ENCODE peak calls at places on chromosome 1, in seven cellular contexts. K, J, N, I, V, F and O are unnamed samples.

GRCh38 chr1:230231739-230232075 is 164.7 kb downstream of the GALNT2 start:
- DNase-seq in J (peak; percentile 84), N (peak; percentile 89), V (peak; percentile 87), K (no peak), I (peak; percentile 78), F (peak; percentile 68), O (no peak)

GRCh38 chr1:53294557-53294956 is 33.3 kb downstream of the LRP8 start:
- DNase-seq in N (no peak), K (peak; percentile 55), I (no peak), J (no peak), V (no peak), F (peak; percentile 84), O (no peak)

GRCh38 chr1:172559811-172560210 is 26.9 kb downstream of the SUCO start:
- DNase-seq in I (no peak), F (no peak), J (no peak), V (no peak), K (no peak), N (no peak), O (no peak)

GRCh38 chr1:29292344-29292743 is 56.0 kb downstream of the PTPRU start:
- DNase-seq in V (no peak), F (no peak), K (no peak), I (no peak), N (no peak), J (no peak), O (no peak)

GRCh38 chr1:74847720-74848119 is 114.8 kb downstream of the TYW3 start:
- DNase-seq in J (no peak), K (no peak), I (no peak), F (peak; percentile 10), V (no peak), N (no peak), O (no peak)

GRCh38 chr1:64490204-64490818 is 20.4 kb downstream of the CACHD1 start:
- DNase-seq in K (no peak), V (no peak), J (no peak), F (no peak), I (no peak), N (no peak), O (no peak)

GRCh38 chr1:38038836-38039235 is 7.8 kb downstream of the POU3F1 start:
- DNase-seq in J (no peak), F (peak; percentile 77), N (peak; percentile 40), K (peak; percentile 53), V (no peak), I (no peak), O (no peak)

GRCh38 chr1:245079021-245079609 is 75.7 kb upstream of the KIF26B start:
- DNase-seq in I (no peak), K (no peak), V (no peak), F (peak; percentile 52), N (no peak), J (no peak), O (no peak)

GRCh38 chr1:63624911-63625310 is 31.7 kb downstream of the PGM1 start:
- DNase-seq in K (no peak), N (no peak), I (no peak), F (peak; percentile 45), J (no peak), V (no peak), O (no peak)

GRCh38 chr1:203776636-203777035 is 11.7 kb downstream of the LAX1 start:
- DNase-seq in V (no peak), F (no peak), K (no peak), I (no peak), N (no peak), J (no peak), O (peak; percentile 22)

GRCh38 chr1:88549536-88549935 is 134.5 kb upstream of the PKN2 start:
- DNase-seq in N (no peak), I (no peak), V (no peak), F (peak; percentile 1), J (no peak), K (no peak), O (no peak)

GRCh38 chr1:5751833-5752714 is 240.2 kb downstream of the NPHP4 start:
- DNase-seq in K (no peak), F (no peak), V (no peak), N (no peak), I (no peak), J (no peak), O (peak; percentile 35)

GRCh38 chr1:51610637-51611036 is 6.3 kb upstream of the OSBPL9 start:
- DNase-seq in N (no peak), K (no peak), V (no peak), I (no peak), J (no peak), F (no peak), O (no peak)

GRCh38 chr1:240663160-240663879 is 51.4 kb upstream of the GREM2 start:
- DNase-seq in F (peak; percentile 94), K (no peak), V (no peak), J (no peak), N (no peak), I (no peak), O (no peak)

GRCh38 chr1:161122967-161123366 is 5.1 kb downstream of the NIT1 start:
- DNase-seq in J (no peak), F (no peak), N (peak; percentile 69), I (no peak), K (no peak), V (no peak), O (no peak)
- H3K4me1 ChIP-seq in J (peaks cover 16% of the 10 kb centered on the region), F (peaks cover 10% of the 10 kb centered on the region), N (peaks cover 38% of the 10 kb centered on the region), I (peaks cover 21% of the 10 kb centered on the region), K (peaks cover 7% of the 10 kb centered on the region), V (no peaks in the 10 kb centered on the region), O (peaks cover 17% of the 10 kb centered on the region)

DNA sequence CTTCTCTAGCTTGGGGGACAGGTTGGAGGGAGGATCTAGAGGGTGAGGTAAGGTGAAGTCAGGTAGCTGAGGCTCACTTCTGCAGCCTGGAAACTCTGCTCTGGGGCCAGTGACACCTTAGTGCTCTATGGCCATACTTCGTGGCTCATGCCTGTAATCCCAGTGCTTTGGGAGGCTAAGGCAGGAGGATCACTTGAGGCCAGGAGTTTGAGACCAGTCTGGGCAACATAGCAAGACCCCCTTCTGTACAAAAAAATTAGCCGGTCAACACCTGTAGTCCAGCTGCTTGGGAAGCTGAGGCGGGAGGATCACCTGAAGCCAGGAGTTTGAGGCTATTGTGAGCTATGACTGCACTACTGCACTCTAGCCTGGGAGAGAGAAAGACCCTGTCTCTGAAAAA is 5.8 kb downstream of the LMNA start:
- DNase-seq in J (no peak), N (no peak), I (no peak), V (no peak), F (no peak), K (no peak), O (no peak)
- H3K4me1 ChIP-seq in J (peaks cover 91% of the 10 kb centered on the region), N (peaks cover 85% of the 10 kb centered on the region), I (peaks cover 69% of the 10 kb centered on the region), V (peaks cover 56% of the 10 kb centered on the region), F (peaks cover 31% of the 10 kb centered on the region), K (peaks cover 41% of the 10 kb centered on the region), O (peaks cover 77% of the 10 kb centered on the region)

DNA sequence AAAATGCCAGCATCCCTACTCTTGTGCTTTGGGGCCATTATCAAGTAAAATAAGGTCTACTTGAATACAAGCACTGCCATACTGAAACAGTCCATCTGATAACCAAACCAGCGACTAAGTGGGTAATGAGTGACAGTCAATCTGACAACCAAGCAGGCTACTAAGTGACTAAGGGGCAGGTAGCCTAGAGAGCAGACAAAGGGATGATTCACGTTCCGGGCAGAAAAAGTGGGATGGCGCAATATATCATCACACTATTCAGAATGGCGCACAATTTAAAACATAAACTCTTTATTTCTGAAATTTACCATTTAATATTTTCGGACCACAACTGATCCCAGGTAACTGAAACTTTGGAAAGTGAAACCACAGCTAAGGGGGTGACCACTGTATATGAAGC is 17.7 kb downstream of the NGF start:
- DNase-seq in I (no peak), F (no peak), J (no peak), K (no peak), V (no peak), N (no peak), O (no peak)
- H3K4me1 ChIP-seq in I (no peaks in the 10 kb centered on the region), F (peaks cover 12% of the 10 kb centered on the region), J (peaks cover 5% of the 10 kb centered on the region), K (no peaks in the 10 kb centered on the region), V (no peaks in the 10 kb centered on the region), N (no peaks in the 10 kb centered on the region), O (no peaks in the 10 kb centered on the region)

GRCh38 chr1:59066231-59066630 is 230.7 kb upstream of the FGGY start:
- DNase-seq in F (no peak), I (no peak), J (no peak), V (no peak), N (no peak), K (no peak), O (no peak)
- H3K4me1 ChIP-seq in F (peaks cover 2% of the 10 kb centered on the region), I (peaks cover 4% of the 10 kb centered on the region), J (peaks cover 19% of the 10 kb centered on the region), V (no peaks in the 10 kb centered on the region), N (peaks cover 5% of the 10 kb centered on the region), K (peaks cover 9% of the 10 kb centered on the region), O (peaks cover 8% of the 10 kb centered on the region)